ENCODE peak calls at places on chromosomes 16 and 17, in nine cellular contexts. V, I, R, O, H, G, J, K and T are unnamed samples.
A peak's percentile ranks its signal among the peaks of the same experiment; 100 is the strongest.

GRCh38 chr16:85314633-85315032 is 202.4 kb upstream of the CIBAR2 start:
- DNase-seq in V (no peak), I (no peak), R (no peak), O (no peak), H (no peak), G (no peak), J (no peak), K (no peak), T (no peak)

GRCh38 chr16:87192418-87193073 is 124.6 kb downstream of the C16orf95 start:
- DNase-seq in V (no peak), I (no peak), R (no peak), O (no peak), H (no peak), G (no peak), J (no peak), K (no peak), T (no peak)

GRCh38 chr17:4498461-4499397 is at the start of gene SPNS2:
- DNase-seq in V (peak; percentile 13), I (no peak), R (peak; percentile 56), O (peak; percentile 63), H (peak; percentile 76), G (peak; percentile 60), J (peak; percentile 84), K (peak; percentile 94), T (peak; percentile 85)

GRCh38 chr16:49733278-49734009 is 122.5 kb downstream of the ZNF423 start:
- DNase-seq in V (no peak), I (no peak), R (no peak), O (no peak), H (no peak), G (no peak), J (no peak), K (no peak), T (no peak)

GRCh38 chr16:24829153-24829552 is 16.6 kb upstream of the SLC5A11 start:
- DNase-seq in V (no peak), I (no peak), R (no peak), O (no peak), H (no peak), G (no peak), J (no peak), K (no peak), T (no peak)

GRCh38 chr17:78868391-78868790 is 27.8 kb upstream of the USP36 start:
- DNase-seq in V (peak; percentile 83), I (no peak), R (no peak), O (no peak), H (no peak), G (no peak), J (no peak), K (peak; percentile 74), T (no peak)

GRCh38 chr16:30076276-30076791 is 540 bp downstream of the PPP4C start:
- DNase-seq in V (no peak), I (no peak), R (no peak), O (no peak), H (no peak), G (no peak), J (peak; percentile 23), K (peak; percentile 47), T (no peak)

GRCh38 chr17:73318861-73319260 is 7.1 kb upstream of the CDC42EP4 start:
- DNase-seq in V (no peak), I (no peak), R (no peak), O (peak; percentile 60), H (no peak), G (no peak), J (no peak), K (no peak), T (no peak)

GRCh38 chr17:30933966-30934365 is 12.2 kb downstream of the ADAP2 start:
- DNase-seq in V (no peak), I (no peak), R (no peak), O (no peak), H (no peak), G (no peak), J (no peak), K (no peak), T (no peak)

GRCh38 chr17:48625502-48626201 is 506 bp downstream of the HOXB9 start:
- DNase-seq in V (no peak), I (no peak), R (no peak), O (peak; percentile 53), H (peak; percentile 69), G (peak; percentile 52), J (no peak), K (peak; percentile 82), T (no peak)

GRCh38 chr17:65074778-65075250 is 18.3 kb upstream of the GNA13 start:
- DNase-seq in V (no peak), I (no peak), R (no peak), O (peak; percentile 35), H (no peak), G (no peak), J (peak; percentile 26), K (no peak), T (no peak)

GRCh38 chr17:75776399-75777242 is 8.0 kb upstream of the UNK start:
- DNase-seq in V (no peak), I (no peak), R (no peak), O (no peak), H (no peak), G (peak; percentile 26), J (no peak), K (no peak), T (no peak)

GRCh38 chr17:76271669-76272540 is 6.8 kb downstream of the UBALD2 start:
- DNase-seq in V (no peak), I (peak; percentile 55), R (peak; percentile 92), O (no peak), H (no peak), G (peak; percentile 95), J (no peak), K (no peak), T (no peak)

GRCh38 chr17:82167028-82167427 is 45.6 kb downstream of the CCDC57 start:
- DNase-seq in V (no peak), I (no peak), R (no peak), O (no peak), H (no peak), G (no peak), J (no peak), K (no peak), T (no peak)

GRCh38 chr17:8160741-8161221 is 2.0 kb downstream of the VAMP2 start:
- DNase-seq in V (no peak), I (no peak), R (no peak), O (no peak), H (no peak), G (peak; percentile 37), J (no peak), K (no peak), T (no peak)

GRCh38 chr17:37475713-37476420 is 13.8 kb upstream of the DUSP14 start:
- DNase-seq in V (peak; percentile 44), I (no peak), R (no peak), O (no peak), H (no peak), G (no peak), J (no peak), K (no peak), T (no peak)